ENCODE peak calls at places on chromosomes 5 and 9, in six cellular contexts. U is GM23338, J is neural crest cell, S is cardiac fibroblast, A is coronary artery, Z is RWPE1. O is an unnamed sample.

GRCh38 chr5:26959290-26959689 is 79.1 kb downstream of the CDH9 start:
- DNase-seq in U (no peak), J (no peak), S (no peak), A (no peak), Z (no peak), O (no peak)

GRCh38 chr5:134438268-134438622 is 26.6 kb upstream of the CDKN2AIPNL start:
- DNase-seq in U (no peak), J (no peak), S (peak), A (no peak), Z (no peak), O (peak)

GRCh38 chr5:61965074-61965473 is 340.9 kb upstream of the KIF2A start:
- DNase-seq in U (no peak), J (no peak), S (no peak), A (no peak), Z (no peak), O (no peak)

GRCh38 chr9:89677696-89678393 is 73.0 kb downstream of the GADD45G start:
- DNase-seq in U (peak), J (peak), S (no peak), A (no peak), Z (no peak), O (no peak)

GRCh38 chr9:77291714-77292113 is 114.4 kb downstream of the VPS13A start:
- DNase-seq in U (peak), J (no peak), S (peak), A (no peak), Z (peak), O (no peak)

GRCh38 chr5:78483809-78484521 is 123.5 kb downstream of the SCAMP1 start:
- DNase-seq in U (no peak), J (no peak), S (peak), A (no peak), Z (no peak), O (peak)

GRCh38 chr9:89378541-89378940 is 60.2 kb downstream of the SECISBP2 start:
- DNase-seq in U (no peak), J (no peak), S (no peak), A (no peak), Z (no peak), O (no peak)

GRCh38 chr9:129569506-129570449 is 51.1 kb downstream of the C9orf50 start:
- DNase-seq in U (peak), J (no peak), S (peak), A (peak), Z (no peak), O (no peak)

GRCh38 chr5:157106668-157107461 is 2.0 kb downstream of the HAVCR2 start:
- DNase-seq in U (no peak), J (no peak), S (no peak), A (no peak), Z (no peak), O (no peak)

GRCh38 chr5:116274251-116274650 is 189.4 kb downstream of the COMMD10 start:
- DNase-seq in U (no peak), J (no peak), S (no peak), A (no peak), Z (no peak), O (no peak)

GRCh38 chr9:68508547-68508946 is 32.1 kb downstream of the TMEM252 start:
- DNase-seq in U (no peak), J (no peak), S (no peak), A (no peak), Z (no peak), O (no peak)

GRCh38 chr9:68505681-68506409 is 34.8 kb downstream of the TMEM252 start:
- DNase-seq in U (no peak), J (no peak), S (no peak), A (no peak), Z (no peak), O (no peak)

GRCh38 chr9:68509689-68510088 is 31.0 kb downstream of the TMEM252 start:
- DNase-seq in U (peak), J (no peak), S (no peak), A (no peak), Z (no peak), O (no peak)

GRCh38 chr9:68507796-68508145 is 32.9 kb downstream of the TMEM252 start:
- DNase-seq in U (no peak), J (no peak), S (no peak), A (no peak), Z (no peak), O (no peak)

GRCh38 chr9:68507098-68507795 is 33.4 kb downstream of the TMEM252 start:
- DNase-seq in U (peak), J (no peak), S (peak), A (no peak), Z (peak), O (no peak)
- TF ChIP-seq CTCF in U (peak), J (peak), S (peak), A (peak), Z (peak), O (no peak)

DNA sequence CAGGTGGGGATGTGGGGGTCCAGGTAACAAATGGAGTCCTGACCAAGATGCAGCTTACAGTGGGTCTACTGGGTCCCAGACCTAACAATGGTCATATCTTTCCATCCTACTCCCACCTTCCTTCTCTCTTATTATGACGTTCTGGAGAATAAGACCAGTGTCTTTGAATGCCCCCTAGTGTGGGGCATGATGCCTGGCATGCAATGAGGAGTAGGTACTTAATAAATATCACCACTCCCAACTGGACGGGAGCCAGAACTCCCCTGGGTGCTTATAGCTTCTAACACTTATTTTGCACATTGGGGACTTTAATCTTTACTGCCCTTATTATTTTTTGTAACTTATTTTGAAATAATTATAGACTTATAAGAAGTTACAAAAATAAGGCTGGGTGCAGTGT is 98.2 kb downstream of the NDFIP1 start:
- DNase-seq in U (no peak), J (no peak), S (no peak), A (no peak), Z (no peak), O (no peak)
- TF ChIP-seq CTCF in U (peak), J (no peak), S (no peak), A (no peak), Z (peak), O (no peak)

DNA sequence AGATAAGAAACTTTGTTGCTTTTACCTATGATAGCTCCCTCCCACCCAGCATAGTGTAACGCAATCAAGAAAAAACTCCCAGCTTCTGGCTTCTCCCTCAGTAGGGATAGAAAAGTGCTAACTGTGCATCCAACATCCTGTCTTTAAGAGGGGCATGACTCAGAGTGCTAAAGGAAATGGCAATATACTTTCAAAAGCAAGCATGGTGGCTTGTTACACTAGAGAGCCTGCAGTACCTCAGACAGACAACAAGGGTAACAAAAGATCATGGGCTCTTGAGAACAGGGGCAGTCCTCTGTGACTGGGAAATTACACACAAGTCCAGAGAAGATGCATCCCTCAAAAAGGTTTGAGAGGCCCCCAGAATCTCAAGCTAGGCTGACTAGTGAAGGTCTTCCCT is 37.8 kb downstream of the PRELID2 start:
- DNase-seq in U (peak), J (no peak), S (peak), A (no peak), Z (no peak), O (no peak)
- TF ChIP-seq CTCF in U (no peak), J (no peak), S (peak), A (no peak), Z (no peak), O (no peak)

GRCh38 chr9:37262410-37262809 is 142.0 kb downstream of the ZCCHC7 start:
- DNase-seq in U (peak), J (peak), S (peak), A (no peak), Z (no peak), O (no peak)
- TF ChIP-seq CTCF in U (peak), J (peak), S (peak), A (no peak), Z (peak), O (peak)

GRCh38 chr9:136629879-136630661 is 32.6 kb upstream of the EGFL7 start:
- DNase-seq in U (peak), J (peak), S (peak), A (no peak), Z (no peak), O (no peak)
- TF ChIP-seq CTCF in U (peak), J (peak), S (peak), A (no peak), Z (peak), O (peak)

DNA sequence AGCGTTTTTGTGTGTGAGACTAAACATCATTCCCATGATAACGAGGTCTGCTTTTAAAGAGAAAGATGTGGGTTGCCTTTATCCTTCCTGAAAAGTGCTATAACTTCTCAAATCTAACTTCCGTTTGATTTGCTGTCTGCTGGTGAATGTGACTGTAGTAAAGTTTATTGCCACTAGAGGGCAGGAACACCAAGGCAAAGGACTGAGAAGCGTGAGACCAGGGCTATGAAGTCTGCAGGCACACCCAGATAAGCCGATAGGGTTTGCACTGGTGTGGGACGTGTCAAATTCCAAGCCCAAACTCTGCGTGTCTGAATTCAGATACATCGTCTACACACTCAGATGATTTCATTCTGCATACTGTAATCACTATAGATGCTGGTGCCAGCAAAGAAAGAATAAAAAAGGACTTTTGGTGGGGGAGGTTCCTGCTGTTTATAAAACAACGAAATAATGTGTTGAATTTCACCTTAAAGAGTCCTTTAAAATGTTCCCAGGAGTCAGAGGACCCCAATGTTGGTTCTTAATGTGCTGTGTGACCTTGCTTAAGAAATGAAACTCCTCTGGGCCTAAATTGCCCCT is 87.2 kb downstream of the PTTG1 start:
- DNase-seq in U (peak), J (peak), S (peak), A (no peak), Z (peak), O (peak)
- TF ChIP-seq CTCF in U (peak), J (peak), S (peak), A (peak), Z (peak), O (peak)

DNA sequence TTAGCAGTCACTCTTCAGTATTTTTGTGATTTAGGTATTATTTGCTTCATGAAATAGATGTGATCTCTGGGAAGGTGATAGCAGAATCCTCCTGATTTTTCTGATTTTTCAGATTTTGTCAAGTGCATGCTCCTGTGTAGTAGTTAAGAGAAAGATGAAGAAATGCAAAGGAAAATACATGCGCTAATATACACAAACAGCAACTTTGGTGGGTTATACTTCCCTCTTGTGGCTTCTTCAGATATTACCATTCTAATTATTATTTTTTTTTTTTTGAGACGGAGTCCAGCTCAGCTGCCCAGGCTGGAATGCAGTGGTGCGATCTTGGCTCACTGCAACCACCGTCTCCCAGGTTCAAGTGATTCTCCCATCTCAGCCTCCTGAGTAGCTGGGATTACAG is 31.7 kb downstream of the LMNB1 start:
- DNase-seq in U (peak), J (no peak), S (peak), A (no peak), Z (peak), O (no peak)
- TF ChIP-seq CTCF in U (peak), J (peak), S (peak), A (peak), Z (peak), O (peak)

GRCh38 chr5:132467292-132467984 is 23.1 kb downstream of the IRF1 start:
- DNase-seq in U (no peak), J (no peak), S (no peak), A (no peak), Z (no peak), O (no peak)

GRCh38 chr5:132470596-132470995 is 20.0 kb downstream of the IRF1 start:
- DNase-seq in U (no peak), J (no peak), S (no peak), A (no peak), Z (no peak), O (no peak)

GRCh38 chr5:132468665-132469379 is 21.8 kb downstream of the IRF1 start:
- DNase-seq in U (no peak), J (no peak), S (peak), A (no peak), Z (no peak), O (no peak)

GRCh38 chr5:132471006-132471907 is 19.3 kb downstream of the IRF1 start:
- DNase-seq in U (no peak), J (no peak), S (no peak), A (no peak), Z (no peak), O (no peak)

GRCh38 chr5:132469380-132470372 is 20.9 kb downstream of the IRF1 start:
- DNase-seq in U (no peak), J (no peak), S (no peak), A (no peak), Z (no peak), O (no peak)
- TF ChIP-seq CTCF in U (no peak), J (no peak), S (no peak), A (no peak), Z (no peak), O (no peak)

GRCh38 chr9:80449513-80449912 is 877.7 kb downstream of the TLE4 start:
- DNase-seq in U (peak), J (no peak), S (no peak), A (no peak), Z (no peak), O (no peak)
- TF ChIP-seq CTCF in U (no peak), J (no peak), S (no peak), A (no peak), Z (no peak), O (no peak)